ENCODE peak calls at places on chromosome 10, in nine cellular contexts. X, T, C, H, E, S, B, M and A are unnamed samples.

GRCh38 chr10:11525503-11525902 is 85.9 kb downstream of the USP6NL start:
- DNase-seq in X (no peak), T (no peak), C (no peak), H (peak; percentile 78), E (peak; percentile 82), S (no peak), B (peak; percentile 27), M (no peak), A (no peak)

GRCh38 chr10:10792681-10793080 is 225.0 kb upstream of the CELF2 start:
- DNase-seq in X (no peak), T (no peak), C (peak; percentile 62), H (no peak), E (peak; percentile 60), S (peak; percentile 96), B (no peak), M (no peak), A (no peak)

GRCh38 chr10:78248651-78249464 is 215.2 kb downstream of the RPS24 start:
- DNase-seq in X (no peak), T (no peak), C (no peak), H (no peak), E (peak; percentile 70), S (peak; percentile 51), B (no peak), M (no peak), A (no peak)

GRCh38 chr10:72762042-72762441 is 70.1 kb downstream of the MCU start:
- DNase-seq in X (no peak), T (no peak), C (no peak), H (no peak), E (peak; percentile 12), S (no peak), B (no peak), M (no peak), A (no peak)

GRCh38 chr10:21194510-21194993 is 297.4 kb upstream of the NEBL start:
- DNase-seq in X (peak; percentile 31), T (peak; percentile 8), C (no peak), H (no peak), E (peak; percentile 66), S (no peak), B (peak; percentile 57), M (peak; percentile 11), A (no peak)

GRCh38 chr10:9992656-9993055 is 1025.0 kb upstream of the CELF2 start:
- DNase-seq in X (no peak), T (no peak), C (no peak), H (no peak), E (peak; percentile 30), S (no peak), B (no peak), M (no peak), A (no peak)

GRCh38 chr10:24814568-24815313 is 91.1 kb upstream of the ARHGAP21 start:
- DNase-seq in X (peak; percentile 24), T (no peak), C (peak; percentile 42), H (no peak), E (peak; percentile 45), S (peak; percentile 36), B (no peak), M (no peak), A (no peak)

GRCh38 chr10:49047128-49047639 is 68.1 kb downstream of the VSTM4 start:
- DNase-seq in X (no peak), T (peak; percentile 18), C (no peak), H (no peak), E (no peak), S (no peak), B (no peak), M (no peak), A (no peak)

GRCh38 chr10:70120417-70120816 is 12.2 kb downstream of the AIFM2 start:
- DNase-seq in X (no peak), T (no peak), C (no peak), H (no peak), E (no peak), S (no peak), B (no peak), M (no peak), A (no peak)

GRCh38 chr10:67668448-67668847 is 27.5 kb downstream of the CTNNA3 start:
- DNase-seq in X (peak; percentile 3), T (no peak), C (no peak), H (no peak), E (peak; percentile 3), S (no peak), B (no peak), M (no peak), A (no peak)

GRCh38 chr10:18099420-18099819 is 40.8 kb upstream of the CACNB2 start:
- DNase-seq in X (no peak), T (no peak), C (no peak), H (no peak), E (peak; percentile 65), S (no peak), B (no peak), M (no peak), A (no peak)

GRCh38 chr10:66215005-66215404 is 710.8 kb upstream of the LRRTM3 start:
- DNase-seq in X (peak; percentile 4), T (peak; percentile 2), C (no peak), H (no peak), E (no peak), S (no peak), B (no peak), M (peak; percentile 10), A (no peak)

GRCh38 chr10:72298774-72299519 is 25.2 kb downstream of the DDIT4 start:
- DNase-seq in X (no peak), T (no peak), C (no peak), H (no peak), E (no peak), S (no peak), B (no peak), M (no peak), A (no peak)

GRCh38 chr10:97168645-97169044 is 17.1 kb downstream of the SLIT1 start:
- DNase-seq in X (no peak), T (no peak), C (no peak), H (no peak), E (no peak), S (no peak), B (no peak), M (no peak), A (no peak)

GRCh38 chr10:75428434-75429158 is 2.8 kb upstream of the LRMDA start:
- DNase-seq in X (no peak), T (peak; percentile 33), C (no peak), H (peak; percentile 26), E (peak; percentile 64), S (no peak), B (no peak), M (no peak), A (no peak)

GRCh38 chr10:125442856-125443540 is 240.0 kb downstream of the TEX36 start:
- DNase-seq in X (no peak), T (no peak), C (no peak), H (no peak), E (no peak), S (no peak), B (no peak), M (no peak), A (no peak)

GRCh38 chr10:87930141-87930540 is 66.7 kb downstream of the PTEN start:
- DNase-seq in X (no peak), T (no peak), C (no peak), H (no peak), E (no peak), S (no peak), B (no peak), M (no peak), A (no peak)

GRCh38 chr10:104318810-104319684 is 19.2 kb downstream of the ITPRIP start:
- DNase-seq in X (no peak), T (no peak), C (no peak), H (no peak), E (peak; percentile 90), S (no peak), B (no peak), M (no peak), A (no peak)

GRCh38 chr10:132631348-132631735 is 93.8 kb downstream of the INPP5A start:
- DNase-seq in X (no peak), T (no peak), C (no peak), H (peak; percentile 78), E (peak; percentile 18), S (no peak), B (peak; percentile 45), M (no peak), A (no peak)

GRCh38 chr10:48523820-48524758 is 80.8 kb downstream of the ARHGAP22 start:
- DNase-seq in X (no peak), T (no peak), C (no peak), H (no peak), E (no peak), S (peak; percentile 23), B (no peak), M (no peak), A (peak; percentile 29)

GRCh38 chr10:44384601-44385422 is at the start of gene CXCL12:
- DNase-seq in X (no peak), T (peak; percentile 11), C (peak; percentile 6), H (peak; percentile 54), E (no peak), S (no peak), B (peak; percentile 17), M (no peak), A (no peak)

GRCh38 chr10:11874568-11875182 is 51.5 kb downstream of the PROSER2 start:
- DNase-seq in X (peak; percentile 80), T (peak; percentile 31), C (no peak), H (peak; percentile 67), E (peak; percentile 17), S (peak; percentile 8), B (no peak), M (no peak), A (no peak)

GRCh38 chr10:71683301-71683700 is 36.3 kb downstream of the C10orf105 start:
- DNase-seq in X (no peak), T (no peak), C (no peak), H (no peak), E (no peak), S (no peak), B (no peak), M (no peak), A (no peak)